ENCODE peak calls at places on chromosomes 11 and 22, in ten cellular contexts. N is activated CD8-positive, alpha-beta memory T cell treated with anti-CD3 and anti-CD28 coated beads, Interleukin-2, amount 10 ng/mL, durations not matched to agents 7 days and 5 days; E is NCI-H1092; V is HFF-Myc; U is amniotic stem cell; Y is stimulated activated naive CD8-positive, alpha-beta T cell treated with anti-CD3 and anti-CD28 coated beads, Interleukin-15, Interleukin-2, amounts not matched to agents 100 U/mL and 50 U/mL, for 24 hours; M is left ventricle myocardium inferior; P is activated T-cell treated with anti-CD3 and anti-CD28 coated beads, Interleukin-2, amount 50 U/mL, for 72 hours; B is T follicular helper cell; T is breast epithelium. D is an unnamed sample.

GRCh38 chr22:49327411-49327810 is 500.3 kb downstream of the BRD1 start:
- DNase-seq in N (no peak), E (no peak), V (no peak), U (no peak), Y (no peak), M (no peak), P (no peak), B (no peak), T (peak; percentile 3), D (no peak)

GRCh38 chr22:49232319-49233067 is 595.2 kb downstream of the BRD1 start:
- DNase-seq in N (peak; percentile 23), E (no peak), V (no peak), U (no peak), Y (no peak), M (no peak), P (no peak), B (no peak), T (peak; percentile 14), D (no peak)

GRCh38 chr11:113603277-113604059 is 102.6 kb downstream of the TMPRSS5 start:
- DNase-seq in N (no peak), E (peak; percentile 9), V (no peak), U (no peak), Y (no peak), M (peak; percentile 53), P (no peak), B (no peak), T (no peak), D (no peak)

GRCh38 chr11:9263840-9264380 is 1.2 kb downstream of the DENND5A start:
- DNase-seq in N (peak; percentile 60), E (no peak), V (no peak), U (no peak), Y (peak; percentile 54), M (no peak), P (peak; percentile 62), B (no peak), T (no peak), D (no peak)

GRCh38 chr11:115499241-115499799 is 4.9 kb downstream of the CADM1 start:
- DNase-seq in N (no peak), E (no peak), V (no peak), U (no peak), Y (no peak), M (no peak), P (no peak), B (no peak), T (no peak), D (no peak)

GRCh38 chr22:30115705-30116104 is 35.4 kb downstream of the HORMAD2 start:
- DNase-seq in N (no peak), E (no peak), V (no peak), U (no peak), Y (no peak), M (no peak), P (no peak), B (no peak), T (no peak), D (no peak)

GRCh38 chr11:75980031-75980430 is 165.0 kb downstream of the UVRAG start:
- DNase-seq in N (no peak), E (no peak), V (no peak), U (no peak), Y (no peak), M (no peak), P (no peak), B (no peak), T (no peak), D (no peak)

GRCh38 chr22:49825944-49826602 is 1.6 kb downstream of the BRD1 start:
- DNase-seq in N (peak; percentile 87), E (no peak), V (no peak), U (no peak), Y (peak; percentile 74), M (no peak), P (peak; percentile 76), B (peak; percentile 54), T (no peak), D (peak; percentile 62)

GRCh38 chr11:104564921-104565580 is 333.2 kb downstream of the CASP12 start:
- DNase-seq in N (no peak), E (no peak), V (no peak), U (no peak), Y (no peak), M (no peak), P (no peak), B (no peak), T (no peak), D (no peak)

GRCh38 chr11:94866936-94867795 is 99.0 kb downstream of the AMOTL1 start:
- DNase-seq in N (no peak), E (no peak), V (no peak), U (no peak), Y (no peak), M (no peak), P (no peak), B (no peak), T (no peak), D (no peak)

GRCh38 chr11:61266602-61267001 is 25.6 kb downstream of the PGA5 start:
- DNase-seq in N (no peak), E (no peak), V (no peak), U (no peak), Y (no peak), M (no peak), P (no peak), B (no peak), T (no peak), D (no peak)

D was measured in effector CD4-positive, alpha-beta T cell.